ENCODE peak calls at places on chromosomes 12 and 14, in seven cellular contexts. O is transverse colon, U is upper lobe of left lung, T is K562, R is GM12892, J is GM12891, A is GM23338. Z is an unnamed sample.

GRCh38 chr12:3076730-3077571 is at the start of gene TSPAN9:
- DNase-seq in O (peak), U (peak), T (peak), R (peak), J (peak), A (peak), Z (peak)

GRCh38 chr14:73829526-73830431 is 21.9 kb upstream of the PTGR2 start:
- DNase-seq in O (no peak), U (peak), T (peak), R (no peak), J (no peak), A (no peak), Z (no peak)

GRCh38 chr12:6915789-6916285 is 1.5 kb downstream of the ENO2 start:
- DNase-seq in O (no peak), U (no peak), T (no peak), R (no peak), J (no peak), A (no peak), Z (no peak)

GRCh38 chr14:75426332-75427125 is 1.3 kb upstream of the JDP2 start:
- DNase-seq in O (no peak), U (no peak), T (no peak), R (peak), J (peak), A (no peak), Z (no peak)

GRCh38 chr12:114691810-114692557 is 8.0 kb upstream of the TBX3 start:
- DNase-seq in O (no peak), U (no peak), T (no peak), R (no peak), J (no peak), A (peak), Z (no peak)

GRCh38 chr12:67193705-67194104 is 75.5 kb upstream of the CAND1 start:
- DNase-seq in O (no peak), U (no peak), T (peak), R (no peak), J (no peak), A (peak), Z (no peak)

GRCh38 chr14:56118611-56119181 is 485 bp downstream of the PELI2 start:
- DNase-seq in O (peak), U (peak), T (peak), R (peak), J (no peak), A (peak), Z (peak)

GRCh38 chr12:100427078-100427477 is 46.6 kb upstream of the NR1H4 start:
- DNase-seq in O (no peak), U (no peak), T (no peak), R (no peak), J (no peak), A (no peak), Z (no peak)

GRCh38 chr14:31263485-31264133 is 56.0 kb upstream of the HECTD1 start:
- DNase-seq in O (peak), U (peak), T (no peak), R (no peak), J (no peak), A (no peak), Z (peak)

GRCh38 chr12:108850854-108851573 is 6.4 kb downstream of the SSH1 start:
- DNase-seq in O (no peak), U (peak), T (peak), R (peak), J (peak), A (no peak), Z (no peak)

GRCh38 chr12:68815232-68815927 is 7.4 kb downstream of the MDM2 start:
- DNase-seq in O (no peak), U (no peak), T (no peak), R (no peak), J (no peak), A (no peak), Z (no peak)
- TF ChIP-seq POLR2AphosphoS5 in O (no peak), U (no peak), T (no peak), R (peak), J (no peak), A (no peak), Z (no peak)

GRCh38 chr12:54401127-54401526 is 16.6 kb upstream of the ZNF385A start:
- DNase-seq in O (no peak), U (no peak), T (no peak), R (no peak), J (no peak), A (no peak), Z (no peak)

GRCh38 chr12:54398218-54398617 is 13.7 kb upstream of the ZNF385A start:
- DNase-seq in O (no peak), U (no peak), T (no peak), R (no peak), J (no peak), A (no peak), Z (no peak)

GRCh38 chr12:54395545-54395944 is 11.0 kb upstream of the ZNF385A start:
- DNase-seq in O (no peak), U (no peak), T (no peak), R (no peak), J (no peak), A (no peak), Z (no peak)

GRCh38 chr12:54397157-54397556 is 12.6 kb upstream of the ZNF385A start:
- DNase-seq in O (no peak), U (no peak), T (no peak), R (no peak), J (no peak), A (no peak), Z (no peak)

GRCh38 chr12:54398995-54399793 is 14.7 kb upstream of the ZNF385A start:
- DNase-seq in O (peak), U (peak), T (peak), R (peak), J (peak), A (peak), Z (peak)
- TF ChIP-seq POLR2AphosphoS5 in O (peak), U (no peak), T (no peak), R (no peak), J (no peak), A (no peak), Z (peak)

GRCh38 chr14:99272669-99273024 is 650 bp upstream of the BCL11B start:
- DNase-seq in O (no peak), U (no peak), T (no peak), R (no peak), J (no peak), A (no peak), Z (no peak)

GRCh38 chr14:99270491-99271287 is 1.3 kb downstream of the BCL11B start:
- DNase-seq in O (no peak), U (no peak), T (no peak), R (no peak), J (no peak), A (peak), Z (no peak)

GRCh38 chr14:99271288-99271941 is 582 bp downstream of the BCL11B start:
- DNase-seq in O (no peak), U (no peak), T (no peak), R (no peak), J (no peak), A (no peak), Z (no peak)

GRCh38 chr14:99273025-99273723 is 1.2 kb upstream of the BCL11B start:
- DNase-seq in O (peak), U (no peak), T (no peak), R (no peak), J (no peak), A (peak), Z (peak)

GRCh38 chr14:99271951-99272668 is at the start of gene BCL11B:
- DNase-seq in O (peak), U (peak), T (peak), R (no peak), J (peak), A (peak), Z (peak)
- TF ChIP-seq POLR2AphosphoS5 in O (peak), U (no peak), T (no peak), R (no peak), J (no peak), A (peak), Z (peak)

DNA sequence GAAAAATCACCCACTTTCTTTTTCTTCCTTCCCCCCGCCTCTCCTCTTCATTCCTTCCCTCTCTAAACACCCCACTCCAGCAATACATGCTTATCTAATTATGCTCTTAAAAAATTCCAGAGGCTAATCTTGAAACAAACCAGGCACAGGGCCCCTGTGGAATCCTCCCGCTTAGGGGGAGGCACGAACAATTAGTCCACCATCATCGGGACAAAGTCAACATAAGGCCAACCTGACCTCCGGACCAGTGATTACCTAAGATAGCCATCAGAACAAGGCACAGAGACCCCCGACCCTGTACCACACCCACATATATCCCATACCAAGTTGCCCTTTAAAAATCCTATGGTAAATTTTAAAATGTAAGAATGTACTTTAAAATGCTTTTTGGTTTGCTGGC is 47.1 kb downstream of the KIF21A start:
- DNase-seq in O (no peak), U (no peak), T (no peak), R (no peak), J (no peak), A (no peak), Z (no peak)
- TF ChIP-seq POLR2AphosphoS5 in O (no peak), U (no peak), T (no peak), R (no peak), J (no peak), A (no peak), Z (no peak)